ENCODE peak calls at places on chromosomes 16 and 17, in four cellular contexts. One of them, this sample, is unnamed.

GRCh38 chr16:19137201-19137601 is 23.4 kb downstream of the ITPRIPL2 start:
- DNase-seq in A549: no peak
- DNase-seq in K562: no peak
- DNase-seq in HepG2: no peak
- DNase-seq in this sample: no peak

GRCh38 chr17:52678211-52678610 is 519.7 kb upstream of the CA10 start:
- DNase-seq in A549: no peak
- DNase-seq in K562: no peak
- DNase-seq in HepG2: no peak
- DNase-seq in this sample: no peak

GRCh38 chr16:72947379-72948237 is 100.3 kb downstream of the ZFHX3 start:
- DNase-seq in A549: no peak
- DNase-seq in K562: no peak
- DNase-seq in HepG2: peak
- DNase-seq in this sample: no peak

GRCh38 chr17:65029605-65030308 is 26.8 kb downstream of the GNA13 start:
- DNase-seq in A549: no peak
- DNase-seq in K562: no peak
- DNase-seq in HepG2: no peak
- DNase-seq in this sample: no peak

GRCh38 chr17:38728290-38728831 is 1.8 kb upstream of the CISD3 start:
- DNase-seq in A549: no peak
- DNase-seq in K562: no peak
- DNase-seq in HepG2: no peak
- DNase-seq in this sample: no peak

GRCh38 chr17:39746145-39746461 is 8.4 kb downstream of the GRB7 start:
- DNase-seq in A549: no peak
- DNase-seq in K562: no peak
- DNase-seq in HepG2: no peak
- DNase-seq in this sample: no peak

GRCh38 chr16:10749680-10750035 is 6.0 kb downstream of the NUBP1 start:
- DNase-seq in A549: no peak
- DNase-seq in K562: no peak
- DNase-seq in HepG2: no peak
- DNase-seq in this sample: no peak

GRCh38 chr16:84197487-84198128 is 6.7 kb downstream of the ADAD2 start:
- DNase-seq in A549: no peak
- DNase-seq in K562: no peak
- DNase-seq in HepG2: no peak
- DNase-seq in this sample: no peak

GRCh38 chr17:17628388-17629008 is 37.0 kb upstream of the PEMT start:
- DNase-seq in A549: no peak
- DNase-seq in K562: no peak
- DNase-seq in HepG2: no peak
- DNase-seq in this sample: no peak

GRCh38 chr17:66508896-66509843 is 206.8 kb downstream of the PRKCA start:
- DNase-seq in A549: peak
- DNase-seq in K562: peak
- DNase-seq in HepG2: no peak
- DNase-seq in this sample: no peak

GRCh38 chr17:29170682-29171081 is 9.5 kb downstream of the MYO18A start:
- DNase-seq in A549: no peak
- DNase-seq in K562: no peak
- DNase-seq in HepG2: no peak
- DNase-seq in this sample: no peak

GRCh38 chr17:45101883-45102811 is 30.2 kb downstream of the PLCD3 start:
- DNase-seq in A549: no peak
- DNase-seq in K562: no peak
- DNase-seq in HepG2: peak
- DNase-seq in this sample: no peak

GRCh38 chr16:9092963-9093477 is 1.6 kb downstream of the HAPSTR1 start:
- DNase-seq in A549: peak
- DNase-seq in K562: peak
- DNase-seq in HepG2: no peak
- DNase-seq in this sample: peak

GRCh38 chr16:11058820-11059219 is 114.5 kb downstream of the CLEC16A start:
- DNase-seq in A549: no peak
- DNase-seq in K562: no peak
- DNase-seq in HepG2: no peak
- DNase-seq in this sample: no peak

GRCh38 chr17:61495161-61495857 is 43.1 kb downstream of the TBX4 start:
- DNase-seq in A549: no peak
- DNase-seq in K562: peak
- DNase-seq in HepG2: no peak
- DNase-seq in this sample: no peak

GRCh38 chr16:78183437-78183836 is 84.0 kb downstream of the WWOX start:
- DNase-seq in A549: no peak
- DNase-seq in K562: no peak
- DNase-seq in HepG2: no peak
- DNase-seq in this sample: no peak

GRCh38 chr17:77723071-77723908 is 235.2 kb upstream of the TNRC6C start:
- DNase-seq in A549: no peak
- DNase-seq in K562: no peak
- DNase-seq in HepG2: no peak
- DNase-seq in this sample: no peak

GRCh38 chr17:42286411-42287295 is 1.6 kb upstream of the STAT5A start:
- DNase-seq in A549: no peak
- DNase-seq in K562: no peak
- DNase-seq in HepG2: no peak
- DNase-seq in this sample: no peak

GRCh38 chr16:10987361-10988163 is 43.2 kb downstream of the CLEC16A start:
- DNase-seq in A549: no peak
- DNase-seq in K562: no peak
- DNase-seq in HepG2: no peak
- DNase-seq in this sample: no peak

GRCh38 chr16:49588729-49589384 is 215.3 kb downstream of the C16orf78 start:
- DNase-seq in A549: peak
- DNase-seq in K562: no peak
- DNase-seq in HepG2: no peak
- DNase-seq in this sample: peak

GRCh38 chr16:84279871-84280270 is 14.8 kb upstream of the WFDC1 start:
- DNase-seq in A549: no peak
- DNase-seq in K562: no peak
- DNase-seq in HepG2: no peak
- DNase-seq in this sample: no peak

GRCh38 chr17:72122668-72123495 is 2.1 kb downstream of the SOX9 start:
- DNase-seq in A549: no peak
- DNase-seq in K562: no peak
- DNase-seq in HepG2: peak
- DNase-seq in this sample: peak

GRCh38 chr17:80260791-80261158 is at the start of gene RNF213:
- DNase-seq in A549: no peak
- DNase-seq in K562: peak
- DNase-seq in HepG2: no peak
- DNase-seq in this sample: peak

GRCh38 chr16:75096730-75097129 is 19.9 kb downstream of the LDHD start:
- DNase-seq in A549: no peak
- DNase-seq in K562: no peak
- DNase-seq in HepG2: no peak
- DNase-seq in this sample: peak

GRCh38 chr17:42720996-42721583 is 23.8 kb downstream of the EZH1 start:
- DNase-seq in A549: peak
- DNase-seq in K562: peak
- DNase-seq in HepG2: peak
- DNase-seq in this sample: no peak

GRCh38 chr16:78421244-78421661 is 321.8 kb downstream of the WWOX start:
- DNase-seq in A549: no peak
- DNase-seq in K562: no peak
- DNase-seq in HepG2: no peak
- DNase-seq in this sample: no peak

GRCh38 chr17:3712811-3713463 is 10.8 kb upstream of the HASPIN start:
- DNase-seq in A549: no peak
- DNase-seq in K562: no peak
- DNase-seq in HepG2: no peak
- DNase-seq in this sample: no peak

GRCh38 chr17:36721560-36722120 is 120.3 kb downstream of the MRM1 start:
- DNase-seq in A549: no peak
- DNase-seq in K562: no peak
- DNase-seq in HepG2: no peak
- DNase-seq in this sample: no peak

GRCh38 chr16:86498661-86499493 is 11.4 kb upstream of the FOXF1 start:
- DNase-seq in A549: no peak
- DNase-seq in K562: no peak
- DNase-seq in HepG2: no peak
- DNase-seq in this sample: no peak

GRCh38 chr17:47895254-47895855 is 681 bp upstream of the SP2 start:
- DNase-seq in A549: peak
- DNase-seq in K562: no peak
- DNase-seq in HepG2: no peak
- DNase-seq in this sample: no peak

GRCh38 chr16:82701302-82702022 is 74.7 kb downstream of the CDH13 start:
- DNase-seq in A549: no peak
- DNase-seq in K562: no peak
- DNase-seq in HepG2: no peak
- DNase-seq in this sample: no peak

DNA sequence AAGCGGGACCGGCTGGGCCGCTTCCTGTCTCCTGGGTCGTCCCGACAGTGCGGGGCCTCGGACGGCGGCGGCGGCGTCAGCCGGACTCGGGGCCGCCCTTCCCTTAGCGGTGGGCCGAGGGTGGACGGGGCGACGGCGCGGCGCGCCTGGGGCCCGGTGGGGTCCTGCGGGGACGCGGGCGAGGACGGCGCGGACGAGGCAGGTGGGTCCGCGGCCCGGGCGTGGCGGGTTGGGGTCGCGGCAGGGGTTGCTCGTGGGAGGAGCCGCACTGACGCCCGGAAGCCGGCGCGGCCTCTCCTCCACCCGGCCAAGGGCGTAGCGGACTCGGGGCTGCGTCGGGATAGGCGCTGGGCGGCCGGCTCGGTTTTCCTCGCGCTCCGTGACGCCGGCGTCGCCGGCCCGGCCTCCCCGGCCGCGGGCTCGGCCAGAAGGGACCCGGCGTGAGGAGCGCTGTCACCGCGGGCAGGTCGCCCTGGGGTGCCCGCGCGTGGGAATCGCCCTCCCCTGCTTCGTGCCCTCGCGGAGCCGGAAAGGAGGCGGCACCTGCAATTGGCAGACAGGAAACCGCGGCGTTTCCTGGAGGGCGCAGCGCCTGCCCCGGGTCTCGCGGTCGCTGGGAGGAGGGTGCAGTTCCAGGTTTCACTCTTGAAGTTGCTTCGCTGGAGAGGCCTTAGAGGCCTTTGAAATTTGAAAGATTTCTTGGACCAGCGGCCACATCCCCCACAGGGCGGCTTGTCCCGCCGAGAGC is 481 bp downstream of the ZNF276 start:
- DNase-seq in A549: peak
- DNase-seq in K562: no peak
- DNase-seq in HepG2: no peak
- DNase-seq in this sample: no peak
- TF ChIP-seq HMGXB4 in A549: no peak
- TF ChIP-seq HMGXB4 in K562: no peak
- TF ChIP-seq HMGXB4 in HepG2: no peak
- TF ChIP-seq HMGXB4 in this sample: no peak

GRCh38 chr16:30926333-30926811 is 3.0 kb downstream of the FBXL19 start:
- DNase-seq in A549: no peak
- DNase-seq in K562: no peak
- DNase-seq in HepG2: no peak
- DNase-seq in this sample: no peak

GRCh38 chr16:30929167-30929566 is 5.8 kb downstream of the FBXL19 start:
- DNase-seq in A549: no peak
- DNase-seq in K562: no peak
- DNase-seq in HepG2: no peak
- DNase-seq in this sample: no peak

GRCh38 chr16:30928390-30928789 is 5.0 kb downstream of the FBXL19 start:
- DNase-seq in A549: no peak
- DNase-seq in K562: no peak
- DNase-seq in HepG2: no peak
- DNase-seq in this sample: no peak

GRCh38 chr16:30926937-30927788 is 3.8 kb downstream of the FBXL19 start:
- DNase-seq in A549: no peak
- DNase-seq in K562: no peak
- DNase-seq in HepG2: no peak
- DNase-seq in this sample: no peak

GRCh38 chr16:30927789-30928378 is 4.5 kb downstream of the FBXL19 start:
- DNase-seq in A549: peak
- DNase-seq in K562: peak
- DNase-seq in HepG2: peak
- DNase-seq in this sample: peak
- TF ChIP-seq HMGXB4 in A549: no peak
- TF ChIP-seq HMGXB4 in K562: no peak
- TF ChIP-seq HMGXB4 in HepG2: no peak
- TF ChIP-seq HMGXB4 in this sample: no peak

DNA sequence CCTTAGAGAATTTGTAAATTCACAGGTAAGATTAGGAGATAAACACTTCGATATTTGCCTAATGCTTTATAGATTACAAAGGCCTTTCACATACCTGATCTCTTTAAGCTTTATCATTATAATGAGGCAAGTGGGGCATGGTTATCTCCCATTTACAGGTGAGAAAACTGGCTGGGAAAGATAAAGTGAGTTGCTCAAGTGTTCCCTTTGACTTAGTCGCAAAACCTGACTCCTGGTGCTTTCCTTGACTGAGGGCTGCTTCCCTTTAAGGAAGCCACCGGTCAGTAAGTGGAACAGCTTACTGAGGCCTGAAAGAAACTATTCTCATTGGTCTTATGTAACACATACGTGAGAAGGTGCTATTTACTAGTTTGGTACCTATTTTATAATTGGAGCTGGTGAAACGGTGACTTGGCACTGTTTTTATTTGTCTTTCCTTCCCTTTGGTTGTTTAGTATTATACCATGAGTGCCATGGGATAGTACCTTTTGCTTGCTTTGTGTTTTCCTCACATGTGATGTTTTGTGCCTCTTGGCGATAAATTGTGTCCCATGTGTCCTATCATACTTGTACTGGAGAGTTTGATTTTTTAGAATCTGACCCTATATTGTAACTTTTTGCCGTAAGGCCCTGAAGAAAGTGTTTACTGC is 57.2 kb downstream of the NUP88 start:
- DNase-seq in A549: no peak
- DNase-seq in K562: no peak
- DNase-seq in HepG2: no peak
- DNase-seq in this sample: no peak
- TF ChIP-seq HMGXB4 in A549: no peak
- TF ChIP-seq HMGXB4 in K562: no peak
- TF ChIP-seq HMGXB4 in HepG2: no peak
- TF ChIP-seq HMGXB4 in this sample: no peak

GRCh38 chr17:19384723-19385391 is 2.1 kb downstream of the MFAP4 start:
- DNase-seq in A549: no peak
- DNase-seq in K562: peak
- DNase-seq in HepG2: no peak
- DNase-seq in this sample: no peak
- TF ChIP-seq HMGXB4 in A549: no peak
- TF ChIP-seq HMGXB4 in K562: no peak
- TF ChIP-seq HMGXB4 in HepG2: no peak
- TF ChIP-seq HMGXB4 in this sample: no peak

This sample was measured in WTC11.